ENCODE peak calls at places on chromosomes 11 and 22, in seven cellular contexts. Q is IMR-90, I is omental fat pad, S is neural crest cell, R is A549, F is heart left ventricle, K is prostate gland. A is an unnamed sample.

GRCh38 chr22:19169002-19169946 is 9.3 kb downstream of the SLC25A1 start:
- DNase-seq in Q (no peak), K (no peak), R (no peak), S (no peak), F (no peak), I (no peak), A (no peak)

GRCh38 chr11:119782673-119783072 is 53.7 kb upstream of the NECTIN1 start:
- DNase-seq in Q (peak), K (no peak), F (peak), R (no peak), S (no peak), I (no peak), A (peak)

GRCh38 chr11:72430743-72431570 is 3.4 kb downstream of the CLPB start:
- DNase-seq in I (no peak), F (peak), Q (peak), K (peak), R (peak), S (peak), A (peak)

GRCh38 chr11:102312656-102313055 is 4.6 kb upstream of the BIRC3 start:
- DNase-seq in R (no peak), I (no peak), S (no peak), Q (peak), F (no peak), K (no peak), A (no peak)

GRCh38 chr22:40345271-40345670 is 1.0 kb upstream of the ADSL start:
- DNase-seq in K (no peak), Q (peak), R (no peak), F (no peak), S (no peak), I (no peak), A (peak)

GRCh38 chr22:36166086-36166485 is 5.5 kb upstream of the APOL3 start:
- DNase-seq in R (no peak), I (no peak), S (no peak), Q (no peak), F (no peak), K (no peak), A (no peak)

GRCh38 chr11:35050596-35050995 is 88.4 kb upstream of the CD44 start:
- DNase-seq in S (no peak), R (no peak), Q (no peak), K (no peak), F (no peak), I (no peak), A (no peak)

GRCh38 chr11:86558219-86558618 is 114.2 kb downstream of the ME3 start:
- DNase-seq in S (no peak), F (no peak), K (no peak), R (no peak), I (no peak), Q (peak), A (peak)

GRCh38 chr11:129611661-129612566 is 203.7 kb upstream of the TMEM45B start:
- DNase-seq in Q (no peak), F (no peak), I (no peak), K (peak), R (no peak), S (no peak), A (no peak)

GRCh38 chr22:48517039-48518030 is 1310.3 kb downstream of the BRD1 start:
- DNase-seq in I (no peak), S (peak), K (no peak), Q (no peak), F (no peak), R (peak), A (no peak)
- TF ChIP-seq CTCF in I (no peak), S (no peak), K (no peak), Q (no peak), F (no peak), R (no peak), A (no peak)

DNA sequence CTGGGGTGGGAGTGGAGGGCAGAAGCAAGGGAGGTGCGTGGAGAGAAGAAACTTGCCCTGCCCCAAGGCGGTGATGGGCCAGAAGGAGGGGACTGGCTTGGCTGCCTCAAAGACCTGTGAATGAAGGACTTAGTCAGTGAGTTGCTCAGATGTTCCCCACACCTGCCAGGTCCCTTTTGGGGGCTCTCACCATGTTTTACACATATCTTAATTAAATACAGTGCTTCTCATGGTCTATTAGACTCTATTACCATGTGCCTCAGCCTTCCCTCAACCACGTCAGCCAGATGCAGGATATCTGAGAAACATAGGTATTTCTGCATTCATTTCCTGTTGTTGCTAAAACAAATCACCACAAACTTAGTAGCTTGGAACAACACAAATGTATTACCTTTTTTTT is 429.5 kb downstream of the BUD13 start:
- DNase-seq in K (no peak), R (no peak), I (no peak), S (no peak), Q (no peak), F (no peak), A (no peak)
- TF ChIP-seq CTCF in K (no peak), R (no peak), I (no peak), S (no peak), Q (no peak), F (no peak), A (no peak)

GRCh38 chr22:45163074-45163416 is 680 bp upstream of the NUP50 start:
- DNase-seq in S (no peak), I (no peak), F (no peak), Q (peak), R (peak), K (no peak), A (peak)

GRCh38 chr22:45157907-45158306 is 5.8 kb upstream of the NUP50 start:
- DNase-seq in R (no peak), K (no peak), F (no peak), S (no peak), I (no peak), Q (no peak), A (no peak)

GRCh38 chr22:45163417-45164216 is at the start of gene NUP50:
- DNase-seq in R (peak), I (peak), K (peak), S (peak), Q (peak), F (peak), A (peak)

GRCh38 chr22:45162531-45162930 is 1.2 kb upstream of the NUP50 start:
- DNase-seq in R (no peak), S (no peak), F (no peak), I (no peak), Q (no peak), K (no peak), A (no peak)

GRCh38 chr22:45159652-45160462 is 3.9 kb upstream of the NUP50 start:
- DNase-seq in I (no peak), K (no peak), R (peak), F (no peak), Q (peak), S (no peak), A (peak)
- TF ChIP-seq CTCF in I (no peak), K (no peak), R (no peak), F (no peak), Q (peak), S (peak), A (no peak)

GRCh38 chr22:20207277-20208025 is 56.6 kb upstream of the CCDC188 start:
- DNase-seq in S (no peak), Q (no peak), R (no peak), I (no peak), K (no peak), F (no peak), A (no peak)

GRCh38 chr22:20204821-20205220 is 54.0 kb upstream of the CCDC188 start:
- DNase-seq in I (no peak), Q (no peak), F (no peak), R (no peak), S (no peak), K (no peak), A (peak)

GRCh38 chr22:20206709-20207215 is 55.9 kb upstream of the CCDC188 start:
- DNase-seq in R (no peak), I (no peak), F (no peak), S (no peak), Q (peak), K (no peak), A (peak)

GRCh38 chr22:20205464-20205963 is 54.7 kb upstream of the CCDC188 start:
- DNase-seq in R (no peak), I (no peak), S (no peak), Q (no peak), K (no peak), F (no peak), A (no peak)

GRCh38 chr22:20205964-20206708 is 55.3 kb upstream of the CCDC188 start:
- DNase-seq in I (peak), Q (peak), S (no peak), K (peak), F (peak), R (peak), A (peak)
- TF ChIP-seq CTCF in I (no peak), Q (no peak), S (no peak), K (no peak), F (no peak), R (no peak), A (no peak)

GRCh38 chr11:82995276-82995675 is 76.4 kb downstream of the RAB30 start:
- DNase-seq in K (no peak), F (no peak), Q (no peak), I (no peak), S (no peak), R (no peak), A (no peak)
- TF ChIP-seq CTCF in K (no peak), F (no peak), Q (no peak), I (no peak), S (no peak), R (no peak), A (no peak)

GRCh38 chr11:104148074-104148473 is 15.9 kb downstream of the PDGFD start:
- DNase-seq in I (no peak), F (no peak), S (no peak), K (no peak), Q (peak), R (no peak), A (no peak)

GRCh38 chr11:104146421-104146820 is 17.5 kb downstream of the PDGFD start:
- DNase-seq in I (no peak), R (no peak), F (no peak), S (no peak), K (no peak), Q (no peak), A (no peak)

GRCh38 chr11:104146943-104147342 is 17.0 kb downstream of the PDGFD start:
- DNase-seq in R (no peak), Q (no peak), K (no peak), I (no peak), S (no peak), F (no peak), A (no peak)

GRCh38 chr11:104136861-104137260 is 27.1 kb downstream of the PDGFD start:
- DNase-seq in F (no peak), R (no peak), S (no peak), K (no peak), I (no peak), Q (no peak), A (no peak)

DNA sequence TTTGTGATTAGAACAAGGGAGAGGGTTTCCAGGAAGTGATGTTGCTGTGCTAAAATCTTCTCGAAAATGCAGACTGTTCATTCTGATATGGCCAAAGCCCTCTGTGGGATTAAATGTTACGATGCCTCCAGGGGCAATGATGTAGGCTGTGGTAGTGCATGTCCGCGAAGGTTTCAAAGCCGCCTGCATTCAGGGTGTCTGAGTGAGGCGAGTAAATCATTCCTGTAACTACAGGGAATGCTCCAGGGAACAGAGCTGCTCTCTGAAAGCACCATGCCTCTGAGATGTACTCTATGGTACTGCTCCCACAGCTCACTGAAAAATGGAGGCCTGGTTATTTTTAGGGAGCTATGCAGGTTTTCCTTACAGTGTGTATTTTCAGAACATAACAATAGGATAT is 21.2 kb downstream of the PDGFD start:
- DNase-seq in K (no peak), R (no peak), S (no peak), I (no peak), F (no peak), Q (no peak), A (no peak)
- TF ChIP-seq CTCF in K (no peak), R (no peak), S (no peak), I (no peak), F (no peak), Q (no peak), A (no peak)

GRCh38 chr11:15192007-15192556 is 77.4 kb downstream of the INSC start:
- DNase-seq in S (no peak), Q (no peak), F (no peak), R (no peak), I (no peak), K (no peak), A (no peak)
- TF ChIP-seq CTCF in S (no peak), Q (no peak), F (no peak), R (no peak), I (no peak), K (no peak), A (no peak)

GRCh38 chr11:70776914-70777532 is 378.7 kb downstream of the CTTN start:
- DNase-seq in I (no peak), Q (no peak), S (no peak), R (no peak), K (no peak), F (no peak), A (no peak)

GRCh38 chr11:70779433-70780245 is 381.3 kb downstream of the CTTN start:
- DNase-seq in R (no peak), S (no peak), F (no peak), Q (no peak), I (no peak), K (no peak), A (no peak)

GRCh38 chr11:70775386-70775785 is 377.1 kb downstream of the CTTN start:
- DNase-seq in F (no peak), R (no peak), S (no peak), K (no peak), I (no peak), Q (no peak), A (no peak)

GRCh38 chr11:70780246-70780535 is 381.9 kb downstream of the CTTN start:
- DNase-seq in K (no peak), Q (no peak), F (no peak), I (no peak), S (no peak), R (no peak), A (no peak)

GRCh38 chr11:70778828-70779365 is 380.6 kb downstream of the CTTN start:
- DNase-seq in R (no peak), K (no peak), I (no peak), F (no peak), Q (no peak), S (no peak), A (no peak)
- TF ChIP-seq CTCF in R (no peak), K (no peak), I (no peak), F (no peak), Q (no peak), S (no peak), A (no peak)

DNA sequence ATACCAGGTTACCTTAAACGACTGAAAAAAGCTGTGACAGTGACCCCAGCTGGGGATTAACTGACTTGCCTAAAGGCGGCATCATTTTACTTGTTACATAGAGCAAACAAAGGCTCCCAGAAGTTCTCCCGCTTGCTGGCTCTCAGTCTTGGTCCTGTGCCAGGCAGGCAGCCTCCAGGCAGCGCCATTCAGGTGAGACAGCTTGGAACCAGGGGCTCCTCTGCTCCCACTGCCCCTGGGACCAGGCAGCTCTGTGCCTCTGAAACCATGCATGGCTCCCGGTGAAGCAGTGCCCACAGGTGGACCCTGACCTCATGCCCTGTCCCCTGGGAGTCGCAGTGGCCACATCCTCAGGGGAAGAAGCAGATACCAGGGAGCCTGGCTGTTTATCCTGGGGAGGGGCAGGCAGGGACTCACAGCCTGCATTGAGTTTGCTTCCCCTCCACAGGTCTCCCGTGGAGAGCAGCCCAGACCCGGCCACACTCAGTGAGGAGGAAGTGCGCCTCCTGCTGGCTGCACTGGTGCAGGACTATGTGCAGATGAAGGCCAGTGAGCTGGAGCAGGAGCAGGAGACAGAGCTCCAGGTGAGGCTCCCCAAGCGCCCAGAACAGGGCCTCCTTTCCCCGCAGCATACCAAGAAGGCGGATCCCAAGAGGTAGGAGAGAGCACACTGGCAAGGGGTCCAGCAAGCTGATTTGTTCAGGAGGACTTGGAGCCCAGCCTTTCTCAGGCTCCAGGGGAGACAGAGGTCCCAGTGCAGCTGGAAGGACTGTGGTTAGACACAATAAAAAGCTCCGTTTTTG is 15.6 kb upstream of the CYP2R1 start:
- DNase-seq in S (peak), Q (peak), R (peak), I (peak), K (peak), F (peak), A (peak)
- TF ChIP-seq CTCF in S (peak), Q (peak), R (peak), I (no peak), K (peak), F (peak), A (peak)

GRCh38 chr11:63210111-63210510 is 33.3 kb downstream of the SLC22A25 start:
- DNase-seq in K (no peak), R (no peak), I (no peak), S (no peak), Q (no peak), F (no peak), A (no peak)

GRCh38 chr11:63212742-63213141 is 30.7 kb downstream of the SLC22A25 start:
- DNase-seq in K (no peak), F (no peak), Q (no peak), R (peak), I (no peak), S (peak), A (peak)
- TF ChIP-seq CTCF in K (peak), F (peak), Q (peak), R (peak), I (no peak), S (peak), A (peak)